ENCODE peak calls at places on chromosome 11, in seven cellular contexts. One of them, this sample, is unnamed.

GRCh38 chr11:61711493-61711892 is 31.3 kb downstream of the DAGLA start:
- DNase-seq in uterus: no peak
- DNase-seq in GM13977: no peak
- DNase-seq in choroid plexus epithelial cell: no peak
- DNase-seq in mammary epithelial cell: no peak
- DNase-seq in left ventricle myocardium inferior: no peak
- DNase-seq in WTC11: no peak
- DNase-seq in this sample: no peak

GRCh38 chr11:35281169-35281591 is 138.2 kb downstream of the SLC1A2 start:
- DNase-seq in uterus: peak
- DNase-seq in GM13977: no peak
- DNase-seq in choroid plexus epithelial cell: no peak
- DNase-seq in mammary epithelial cell: no peak
- DNase-seq in left ventricle myocardium inferior: no peak
- DNase-seq in WTC11: no peak
- DNase-seq in this sample: no peak

GRCh38 chr11:71301858-71302533 is 49.6 kb upstream of the SHANK2 start:
- DNase-seq in uterus: no peak
- DNase-seq in GM13977: no peak
- DNase-seq in choroid plexus epithelial cell: peak
- DNase-seq in mammary epithelial cell: no peak
- DNase-seq in left ventricle myocardium inferior: no peak
- DNase-seq in WTC11: no peak
- DNase-seq in this sample: no peak

GRCh38 chr11:63017306-63017974 is 1.8 kb upstream of the SLC22A8 start:
- DNase-seq in uterus: no peak
- DNase-seq in GM13977: no peak
- DNase-seq in choroid plexus epithelial cell: peak
- DNase-seq in mammary epithelial cell: no peak
- DNase-seq in left ventricle myocardium inferior: no peak
- DNase-seq in WTC11: no peak
- DNase-seq in this sample: no peak

GRCh38 chr11:131248588-131248987 is 121.8 kb upstream of the NTM start:
- DNase-seq in uterus: no peak
- DNase-seq in GM13977: no peak
- DNase-seq in choroid plexus epithelial cell: no peak
- DNase-seq in mammary epithelial cell: no peak
- DNase-seq in left ventricle myocardium inferior: no peak
- DNase-seq in WTC11: no peak
- DNase-seq in this sample: no peak

GRCh38 chr11:92424281-92424680 is 199.7 kb downstream of the FAT3 start:
- DNase-seq in uterus: no peak
- DNase-seq in GM13977: no peak
- DNase-seq in choroid plexus epithelial cell: peak
- DNase-seq in mammary epithelial cell: no peak
- DNase-seq in left ventricle myocardium inferior: no peak
- DNase-seq in WTC11: no peak
- DNase-seq in this sample: no peak

GRCh38 chr11:77198440-77198849 is 70.4 kb downstream of the MYO7A start:
- DNase-seq in uterus: peak
- DNase-seq in GM13977: peak
- DNase-seq in choroid plexus epithelial cell: peak
- DNase-seq in mammary epithelial cell: no peak
- DNase-seq in left ventricle myocardium inferior: no peak
- DNase-seq in WTC11: peak
- DNase-seq in this sample: peak

GRCh38 chr11:19433367-19433766 is 192.6 kb upstream of the E2F8 start:
- DNase-seq in uterus: no peak
- DNase-seq in GM13977: no peak
- DNase-seq in choroid plexus epithelial cell: peak
- DNase-seq in mammary epithelial cell: no peak
- DNase-seq in left ventricle myocardium inferior: no peak
- DNase-seq in WTC11: no peak
- DNase-seq in this sample: no peak

GRCh38 chr11:133895551-133895950 is 50.2 kb upstream of the SPATA19 start:
- DNase-seq in uterus: no peak
- DNase-seq in GM13977: no peak
- DNase-seq in choroid plexus epithelial cell: no peak
- DNase-seq in mammary epithelial cell: no peak
- DNase-seq in left ventricle myocardium inferior: no peak
- DNase-seq in WTC11: no peak
- DNase-seq in this sample: no peak

GRCh38 chr11:34437224-34437879 is 1.4 kb upstream of the CAT start:
- DNase-seq in uterus: no peak
- DNase-seq in GM13977: no peak
- DNase-seq in choroid plexus epithelial cell: no peak
- DNase-seq in mammary epithelial cell: no peak
- DNase-seq in left ventricle myocardium inferior: no peak
- DNase-seq in WTC11: no peak
- DNase-seq in this sample: no peak

GRCh38 chr11:106087815-106088435 is 10.5 kb downstream of the AASDHPPT start:
- DNase-seq in uterus: peak
- DNase-seq in GM13977: no peak
- DNase-seq in choroid plexus epithelial cell: peak
- DNase-seq in mammary epithelial cell: peak
- DNase-seq in left ventricle myocardium inferior: peak
- DNase-seq in WTC11: peak
- DNase-seq in this sample: peak

GRCh38 chr11:115471367-115471766 is 32.8 kb downstream of the CADM1 start:
- DNase-seq in uterus: no peak
- DNase-seq in GM13977: peak
- DNase-seq in choroid plexus epithelial cell: no peak
- DNase-seq in mammary epithelial cell: no peak
- DNase-seq in left ventricle myocardium inferior: no peak
- DNase-seq in WTC11: no peak
- DNase-seq in this sample: no peak

DNA sequence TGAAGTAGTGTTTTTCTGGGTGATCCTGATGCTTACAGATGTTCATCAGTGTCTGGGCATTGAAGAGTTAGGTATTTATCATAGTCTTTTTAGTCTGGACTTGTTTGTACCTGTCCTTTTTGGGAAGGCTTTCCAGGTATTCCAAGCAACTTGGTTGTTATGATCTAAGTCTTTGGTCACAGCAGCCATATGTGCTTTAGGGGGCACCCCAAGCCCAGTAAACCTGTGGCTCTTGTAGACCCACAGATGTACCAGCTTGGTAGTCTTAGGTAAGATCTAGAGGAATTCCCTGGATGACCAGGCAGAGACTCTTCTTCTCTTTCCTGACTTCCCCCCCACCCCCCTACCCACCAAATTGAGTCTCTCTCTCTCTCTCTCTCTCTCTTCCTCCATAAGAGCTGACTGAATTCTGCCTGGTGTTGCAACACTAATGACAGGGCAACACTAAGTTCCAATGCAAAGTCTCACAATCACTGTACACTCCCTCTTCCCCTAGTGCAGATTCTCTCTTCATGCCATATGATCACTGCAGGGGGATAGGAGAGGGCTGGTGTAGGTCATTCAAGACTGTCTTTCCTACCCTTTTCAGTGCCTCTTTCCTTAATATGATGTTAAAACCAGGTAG is 24.5 kb upstream of the MMP8 start:
- DNase-seq in uterus: no peak
- DNase-seq in GM13977: no peak
- DNase-seq in choroid plexus epithelial cell: no peak
- DNase-seq in mammary epithelial cell: peak
- DNase-seq in left ventricle myocardium inferior: no peak
- DNase-seq in WTC11: no peak
- DNase-seq in this sample: no peak
- TF ChIP-seq CTCF in uterus: no peak
- TF ChIP-seq CTCF in GM13977: no peak
- TF ChIP-seq CTCF in choroid plexus epithelial cell: no peak
- TF ChIP-seq CTCF in mammary epithelial cell: no peak
- TF ChIP-seq CTCF in left ventricle myocardium inferior: no peak
- TF ChIP-seq CTCF in WTC11: no peak
- TF ChIP-seq CTCF in this sample: no peak

DNA sequence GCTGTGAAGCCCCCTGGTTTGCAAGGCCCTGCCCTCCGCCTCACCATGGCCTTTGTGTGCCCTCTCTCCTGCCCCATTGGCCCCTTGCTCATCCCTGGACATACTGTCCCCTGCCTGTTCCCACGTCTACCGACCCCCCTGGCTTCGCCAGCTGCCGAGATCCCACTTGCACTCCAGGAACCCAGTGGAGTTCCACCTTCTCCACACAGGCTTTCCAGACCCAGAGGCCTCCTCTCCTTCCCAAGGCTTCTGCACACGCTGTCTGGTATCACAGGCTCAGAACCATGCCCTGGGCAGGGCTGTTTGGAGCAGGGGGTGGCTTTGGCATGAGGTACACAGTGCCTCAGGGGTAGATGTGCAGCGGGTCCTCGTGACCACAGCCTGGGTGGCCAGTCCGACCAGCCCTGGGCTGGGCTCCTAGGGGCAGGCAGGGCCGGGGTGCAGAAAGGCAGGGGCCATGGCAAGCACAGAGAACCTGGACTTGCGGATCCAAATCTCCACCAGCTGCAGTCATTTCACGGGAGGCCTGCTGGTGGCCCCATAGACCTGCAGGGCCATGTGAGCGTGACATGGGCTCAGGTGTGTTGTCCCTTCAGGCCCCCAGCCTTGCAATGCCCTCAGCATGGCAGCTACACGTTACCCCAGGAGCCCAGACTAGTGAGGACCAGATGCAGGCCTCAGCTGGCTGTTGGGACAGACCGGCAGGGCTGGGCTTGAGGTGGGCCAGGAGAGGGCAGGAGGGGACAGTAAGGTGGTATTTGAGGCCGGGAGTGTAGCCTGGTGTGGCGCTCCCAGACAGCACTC is 9.5 kb downstream of the GRK2 start:
- DNase-seq in uterus: peak
- DNase-seq in GM13977: no peak
- DNase-seq in choroid plexus epithelial cell: no peak
- DNase-seq in mammary epithelial cell: no peak
- DNase-seq in left ventricle myocardium inferior: no peak
- DNase-seq in WTC11: peak
- DNase-seq in this sample: peak
- TF ChIP-seq CTCF in uterus: no peak
- TF ChIP-seq CTCF in GM13977: peak
- TF ChIP-seq CTCF in choroid plexus epithelial cell: no peak
- TF ChIP-seq CTCF in mammary epithelial cell: no peak
- TF ChIP-seq CTCF in left ventricle myocardium inferior: no peak
- TF ChIP-seq CTCF in WTC11: no peak
- TF ChIP-seq CTCF in this sample: no peak

DNA sequence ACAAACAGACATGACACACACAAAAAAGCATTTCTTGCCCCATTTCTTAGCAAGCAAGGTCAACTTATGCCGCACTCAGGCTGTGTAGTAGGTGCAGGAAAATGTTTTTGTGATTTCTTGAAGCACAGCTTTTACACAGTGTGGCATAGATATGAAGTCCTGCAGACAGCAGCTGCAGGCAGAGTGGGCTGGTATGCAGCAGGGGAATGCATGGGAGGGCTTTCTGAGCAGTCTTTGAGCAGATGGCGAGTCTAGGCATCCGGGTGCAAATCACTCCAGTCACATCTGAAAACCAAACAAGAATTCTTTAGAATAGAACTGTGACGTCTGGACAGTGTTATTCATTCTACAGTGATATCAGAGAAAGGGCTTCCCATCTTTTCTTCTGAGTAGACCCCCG is 87.5 kb downstream of the BLID start:
- DNase-seq in uterus: no peak
- DNase-seq in GM13977: no peak
- DNase-seq in choroid plexus epithelial cell: no peak
- DNase-seq in mammary epithelial cell: no peak
- DNase-seq in left ventricle myocardium inferior: no peak
- DNase-seq in WTC11: no peak
- DNase-seq in this sample: no peak
- TF ChIP-seq CTCF in uterus: no peak
- TF ChIP-seq CTCF in GM13977: no peak
- TF ChIP-seq CTCF in choroid plexus epithelial cell: no peak
- TF ChIP-seq CTCF in mammary epithelial cell: no peak
- TF ChIP-seq CTCF in left ventricle myocardium inferior: no peak
- TF ChIP-seq CTCF in WTC11: no peak
- TF ChIP-seq CTCF in this sample: no peak

DNA sequence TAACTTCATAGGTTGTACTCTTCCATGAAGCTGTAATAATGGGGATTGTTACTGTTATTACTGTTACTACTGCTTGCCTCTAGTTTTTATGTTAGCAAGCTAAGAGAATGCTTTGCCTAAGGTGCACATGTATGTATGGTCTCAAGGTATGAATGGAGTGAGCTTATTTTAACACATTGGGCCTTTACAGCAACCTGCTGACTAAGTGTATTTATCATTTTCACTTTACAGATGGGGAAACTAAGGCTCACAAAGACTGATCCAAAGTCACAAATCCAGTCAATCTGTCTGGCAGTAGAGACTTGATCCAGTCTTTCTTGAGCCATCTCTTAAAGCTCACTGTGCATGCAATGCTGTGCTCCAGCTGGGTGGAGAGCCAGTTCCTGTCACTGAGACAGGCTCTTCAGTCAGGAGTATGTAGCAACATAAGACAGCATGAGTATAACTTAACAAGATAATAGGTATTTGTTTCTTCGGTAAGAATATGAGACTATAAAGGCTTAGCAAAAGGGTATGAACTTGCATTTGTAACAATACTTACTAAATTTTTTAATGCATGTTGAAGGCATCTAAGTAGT is 66.5 kb downstream of the PPP2R1B start:
- DNase-seq in uterus: no peak
- DNase-seq in GM13977: no peak
- DNase-seq in choroid plexus epithelial cell: no peak
- DNase-seq in mammary epithelial cell: no peak
- DNase-seq in left ventricle myocardium inferior: no peak
- DNase-seq in WTC11: no peak
- DNase-seq in this sample: no peak
- TF ChIP-seq CTCF in uterus: no peak
- TF ChIP-seq CTCF in GM13977: no peak
- TF ChIP-seq CTCF in choroid plexus epithelial cell: no peak
- TF ChIP-seq CTCF in mammary epithelial cell: no peak
- TF ChIP-seq CTCF in left ventricle myocardium inferior: no peak
- TF ChIP-seq CTCF in WTC11: no peak
- TF ChIP-seq CTCF in this sample: no peak

GRCh38 chr11:44766112-44766971 is 39.6 kb downstream of the TSPAN18 start:
- DNase-seq in uterus: peak
- DNase-seq in GM13977: no peak
- DNase-seq in choroid plexus epithelial cell: peak
- DNase-seq in mammary epithelial cell: no peak
- DNase-seq in left ventricle myocardium inferior: peak
- DNase-seq in WTC11: no peak
- DNase-seq in this sample: no peak

GRCh38 chr11:44765026-44765595 is 38.3 kb downstream of the TSPAN18 start:
- DNase-seq in uterus: peak
- DNase-seq in GM13977: no peak
- DNase-seq in choroid plexus epithelial cell: no peak
- DNase-seq in mammary epithelial cell: no peak
- DNase-seq in left ventricle myocardium inferior: no peak
- DNase-seq in WTC11: no peak
- DNase-seq in this sample: no peak

GRCh38 chr11:44763111-44763820 is 36.5 kb downstream of the TSPAN18 start:
- DNase-seq in uterus: peak
- DNase-seq in GM13977: no peak
- DNase-seq in choroid plexus epithelial cell: peak
- DNase-seq in mammary epithelial cell: peak
- DNase-seq in left ventricle myocardium inferior: no peak
- DNase-seq in WTC11: no peak
- DNase-seq in this sample: no peak

GRCh38 chr11:44765676-44766075 is 38.9 kb downstream of the TSPAN18 start:
- DNase-seq in uterus: no peak
- DNase-seq in GM13977: no peak
- DNase-seq in choroid plexus epithelial cell: no peak
- DNase-seq in mammary epithelial cell: no peak
- DNase-seq in left ventricle myocardium inferior: no peak
- DNase-seq in WTC11: no peak
- DNase-seq in this sample: no peak

GRCh38 chr11:44764583-44764982 is 37.8 kb downstream of the TSPAN18 start:
- DNase-seq in uterus: no peak
- DNase-seq in GM13977: no peak
- DNase-seq in choroid plexus epithelial cell: no peak
- DNase-seq in mammary epithelial cell: no peak
- DNase-seq in left ventricle myocardium inferior: no peak
- DNase-seq in WTC11: no peak
- DNase-seq in this sample: no peak
- TF ChIP-seq CTCF in uterus: no peak
- TF ChIP-seq CTCF in GM13977: no peak
- TF ChIP-seq CTCF in choroid plexus epithelial cell: no peak
- TF ChIP-seq CTCF in mammary epithelial cell: no peak
- TF ChIP-seq CTCF in left ventricle myocardium inferior: no peak
- TF ChIP-seq CTCF in WTC11: no peak
- TF ChIP-seq CTCF in this sample: no peak